ENCODE peak calls at places on chromosomes 3 and 15, in nine cellular contexts. Q, E, S, K, F, U, C, Y and M are unnamed samples.

GRCh38 chr15:71683401-71684274 is 126.7 kb upstream of the NR2E3 start:
- DNase-seq in Q (no peak), E (no peak), S (no peak), K (no peak), F (no peak), U (peak; percentile 6), C (no peak), Y (no peak), M (no peak)

GRCh38 chr3:9660972-9661371 is 11.7 kb downstream of the MTMR14 start:
- DNase-seq in Q (no peak), E (no peak), S (no peak), K (no peak), F (no peak), U (no peak), C (no peak), Y (no peak), M (no peak)

GRCh38 chr15:52331490-52332240 is 36.1 kb upstream of the MYO5C start:
- DNase-seq in Q (no peak), E (peak; percentile 52), S (no peak), K (peak; percentile 62), F (no peak), U (peak; percentile 76), C (peak; percentile 15), Y (no peak), M (peak; percentile 28)

GRCh38 chr3:173397161-173398110 is at the start of gene NLGN1:
- DNase-seq in Q (peak; percentile 60), E (peak; percentile 54), S (peak; percentile 73), K (peak; percentile 70), F (peak; percentile 76), U (peak; percentile 38), C (no peak), Y (no peak), M (peak; percentile 82)

GRCh38 chr3:126515066-126515706 is 2.4 kb downstream of the UROC1 start:
- DNase-seq in Q (peak; percentile 46), E (no peak), S (peak; percentile 29), K (no peak), F (no peak), U (no peak), C (no peak), Y (no peak), M (no peak)

GRCh38 chr15:34679326-34679725 is 75.5 kb downstream of the GJD2 start:
- DNase-seq in Q (no peak), E (no peak), S (no peak), K (no peak), F (no peak), U (no peak), C (no peak), Y (no peak), M (no peak)

GRCh38 chr3:83843716-83844115 is 1115.1 kb upstream of the CADM2 start:
- DNase-seq in Q (no peak), E (no peak), S (no peak), K (peak; percentile 1), F (no peak), U (no peak), C (no peak), Y (no peak), M (no peak)

GRCh38 chr3:195872800-195873199 is 35.6 kb downstream of the TNK2 start:
- DNase-seq in Q (peak; percentile 50), E (no peak), S (peak; percentile 74), K (no peak), F (no peak), U (no peak), C (no peak), Y (no peak), M (no peak)

GRCh38 chr3:195153121-195153520 is 117.8 kb downstream of the XXYLT1 start:
- DNase-seq in Q (no peak), E (peak; percentile 89), S (no peak), K (peak; percentile 84), F (no peak), U (no peak), C (no peak), Y (no peak), M (peak; percentile 32)

GRCh38 chr15:80568876-80569605 is 126.1 kb upstream of the ABHD17C start:
- DNase-seq in Q (no peak), E (no peak), S (no peak), K (no peak), F (no peak), U (no peak), C (no peak), Y (no peak), M (peak; percentile 24)

GRCh38 chr15:74958908-74959642 is 2.5 kb upstream of the RPP25 start:
- DNase-seq in Q (no peak), E (peak; percentile 52), S (no peak), K (peak; percentile 79), F (no peak), U (no peak), C (no peak), Y (no peak), M (no peak)

GRCh38 chr3:173839859-173840258 is 442.3 kb downstream of the NLGN1 start:
- DNase-seq in Q (no peak), E (no peak), S (no peak), K (no peak), F (no peak), U (no peak), C (no peak), Y (no peak), M (no peak)

GRCh38 chr3:67509471-67510075 is 144.8 kb downstream of the SUCLG2 start:
- DNase-seq in Q (no peak), E (no peak), S (no peak), K (no peak), F (no peak), U (no peak), C (no peak), Y (no peak), M (no peak)

GRCh38 chr3:159947220-159947619 is 41.4 kb upstream of the IL12A start:
- DNase-seq in Q (no peak), E (no peak), S (no peak), K (no peak), F (no peak), U (peak; percentile 13), C (no peak), Y (no peak), M (peak; percentile 44)

GRCh38 chr15:67280217-67280616 is 25.6 kb downstream of the IQCH start:
- DNase-seq in Q (no peak), E (no peak), S (no peak), K (no peak), F (no peak), U (no peak), C (no peak), Y (no peak), M (no peak)

GRCh38 chr3:172514678-172515077 is 8.6 kb downstream of the TNFSF10 start:
- DNase-seq in Q (no peak), E (no peak), S (no peak), K (peak; percentile 25), F (no peak), U (no peak), C (no peak), Y (no peak), M (no peak)

GRCh38 chr3:197001972-197002700 is 27.5 kb downstream of the MELTF start:
- DNase-seq in Q (peak; percentile 55), E (peak; percentile 38), S (no peak), K (no peak), F (peak; percentile 73), U (no peak), C (no peak), Y (no peak), M (peak; percentile 48)

GRCh38 chr3:16945330-16945729 is 60.6 kb downstream of the PLCL2 start:
- DNase-seq in Q (no peak), E (no peak), S (no peak), K (no peak), F (no peak), U (no peak), C (no peak), Y (no peak), M (peak; percentile 42)

GRCh38 chr3:45606991-45607712 is 12.6 kb downstream of the LIMD1 start:
- DNase-seq in Q (no peak), E (no peak), S (peak; percentile 34), K (no peak), F (peak; percentile 74), U (no peak), C (no peak), Y (no peak), M (no peak)
- H3K4me1 ChIP-seq in Q (peaks cover 33% of the 10 kb centered on the region), E (no peaks in the 10 kb centered on the region), S (peaks cover 78% of the 10 kb centered on the region), K (no peaks in the 10 kb centered on the region), F (peaks cover 21% of the 10 kb centered on the region), U (no peaks in the 10 kb centered on the region), C (no peaks in the 10 kb centered on the region), Y (no peaks in the 10 kb centered on the region), M (peaks cover 15% of the 10 kb centered on the region)

GRCh38 chr3:181915556-181915955 is 203.8 kb downstream of the SOX2 start:
- DNase-seq in Q (no peak), E (no peak), S (no peak), K (no peak), F (no peak), U (no peak), C (no peak), Y (no peak), M (no peak)

GRCh38 chr3:181920409-181920808 is 208.7 kb downstream of the SOX2 start:
- DNase-seq in Q (no peak), E (no peak), S (no peak), K (no peak), F (no peak), U (no peak), C (no peak), Y (no peak), M (no peak)

GRCh38 chr3:181921220-181921619 is 209.5 kb downstream of the SOX2 start:
- DNase-seq in Q (no peak), E (no peak), S (no peak), K (no peak), F (no peak), U (no peak), C (no peak), Y (no peak), M (no peak)

GRCh38 chr3:181916018-181916417 is 204.3 kb downstream of the SOX2 start:
- DNase-seq in Q (no peak), E (no peak), S (no peak), K (no peak), F (no peak), U (no peak), C (no peak), Y (no peak), M (no peak)

DNA sequence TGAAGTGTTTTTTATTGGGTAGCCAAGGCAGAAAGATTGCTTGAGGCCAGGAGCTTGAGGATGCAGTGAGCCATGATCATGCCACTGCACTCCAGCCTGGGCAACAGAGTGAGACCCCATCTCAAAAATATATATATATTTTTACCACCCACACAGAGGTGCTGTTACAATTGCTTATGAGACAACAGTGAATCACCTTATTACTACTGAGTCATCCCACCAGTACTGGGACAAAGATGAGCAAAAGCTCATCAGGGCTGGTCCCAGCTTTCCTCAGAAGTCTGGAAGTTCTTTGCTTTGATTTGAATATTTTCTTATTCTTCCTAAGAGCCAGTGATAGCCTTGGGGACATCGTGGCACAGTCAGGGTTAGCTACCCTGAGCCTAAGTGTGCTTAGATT is 207.7 kb downstream of the SOX2 start:
- DNase-seq in Q (no peak), E (no peak), S (no peak), K (no peak), F (no peak), U (no peak), C (no peak), Y (no peak), M (no peak)
- H3K36me3 ChIP-seq in Q (no peaks in the 10 kb centered on the region), E (no peaks in the 10 kb centered on the region), S (no peaks in the 10 kb centered on the region), K (no peaks in the 10 kb centered on the region), F (no peaks in the 10 kb centered on the region), U (no peaks in the 10 kb centered on the region), C (no peaks in the 10 kb centered on the region), Y (no peaks in the 10 kb centered on the region), M (no peaks in the 10 kb centered on the region)

GRCh38 chr3:111627092-111627491 is 31.9 kb upstream of the ZBED2 start:
- DNase-seq in Q (no peak), E (no peak), S (no peak), K (no peak), F (no peak), U (no peak), C (no peak), Y (no peak), M (no peak)
- H3K4me1 ChIP-seq in Q (no peaks in the 10 kb centered on the region), E (no peaks in the 10 kb centered on the region), S (no peaks in the 10 kb centered on the region), K (no peaks in the 10 kb centered on the region), F (no peaks in the 10 kb centered on the region), U (no peaks in the 10 kb centered on the region), C (no peaks in the 10 kb centered on the region), Y (no peaks in the 10 kb centered on the region), M (no peaks in the 10 kb centered on the region)

GRCh38 chr15:73168487-73168886 is 116.2 kb downstream of the NEO1 start:
- DNase-seq in Q (no peak), E (no peak), S (no peak), K (no peak), F (no peak), U (no peak), C (no peak), Y (no peak), M (no peak)
- H3K36me3 ChIP-seq in Q (no peaks in the 10 kb centered on the region), E (no peaks in the 10 kb centered on the region), S (no peaks in the 10 kb centered on the region), K (no peaks in the 10 kb centered on the region), F (no peaks in the 10 kb centered on the region), U (peaks cover 2% of the 10 kb centered on the region), C (no peaks in the 10 kb centered on the region), Y (no peaks in the 10 kb centered on the region), M (no peaks in the 10 kb centered on the region)